ENCODE peak calls at places on chromosomes 3 and 15, in six cellular contexts. Z is tibial artery, S is transverse colon, X is heart right ventricle, A is coronary artery, E is pancreas. L is an unnamed sample.

GRCh38 chr3:11159421-11159904 is 5.2 kb downstream of the HRH1 start:
- DNase-seq in Z (peak; percentile 81), S (peak; percentile 26), X (no peak), A (no peak), E (no peak), L (no peak)

GRCh38 chr15:57680021-57680420 is 26.5 kb upstream of the POLR2M start:
- DNase-seq in Z (no peak), S (no peak), X (no peak), A (no peak), E (no peak), L (no peak)

GRCh38 chr3:62556121-62556520 is 182.8 kb upstream of the FEZF2 start:
- DNase-seq in Z (no peak), S (no peak), X (no peak), A (no peak), E (no peak), L (no peak)

GRCh38 chr15:57708047-57708446 is 1.5 kb downstream of the POLR2M start:
- DNase-seq in Z (no peak), S (no peak), X (no peak), A (no peak), E (no peak), L (no peak)

GRCh38 chr3:34312684-34313083 is 514.3 kb downstream of the PDCD6IP start:
- DNase-seq in Z (no peak), S (no peak), X (no peak), A (no peak), E (no peak), L (no peak)

GRCh38 chr3:4440951-4441350 is 26.1 kb downstream of the SUMF1 start:
- DNase-seq in Z (no peak), S (no peak), X (no peak), A (no peak), E (no peak), L (no peak)

GRCh38 chr3:20739814-20740213 is 553.8 kb upstream of the SGO1 start:
- DNase-seq in Z (no peak), S (no peak), X (no peak), A (no peak), E (no peak), L (no peak)

GRCh38 chr3:194250104-194251002 is 100.8 kb downstream of the CPN2 start:
- DNase-seq in Z (no peak), S (no peak), X (peak; percentile 87), A (no peak), E (no peak), L (no peak)

GRCh38 chr3:61663728-61664492 is 102.5 kb downstream of the PTPRG start:
- DNase-seq in Z (no peak), S (no peak), X (no peak), A (no peak), E (no peak), L (no peak)

GRCh38 chr3:194857459-194858113 is 171.9 kb downstream of the FAM43A start:
- DNase-seq in Z (no peak), S (no peak), X (no peak), A (no peak), E (no peak), L (no peak)

GRCh38 chr15:31499953-31500808 is 173.5 kb downstream of the KLF13 start:
- DNase-seq in Z (no peak), S (no peak), X (no peak), A (peak; percentile 52), E (no peak), L (no peak)

GRCh38 chr15:88638626-88639372 is at the start of gene ISG20:
- DNase-seq in Z (peak; percentile 96), S (peak; percentile 96), X (peak; percentile 84), A (peak; percentile 99), E (peak; percentile 98), L (peak; percentile 82)
- TF ChIP-seq CTCF in Z (peak; percentile 56), S (peak; percentile 63), X (peak; percentile 24), A (no peak), E (peak; percentile 16), L (no peak)

DNA sequence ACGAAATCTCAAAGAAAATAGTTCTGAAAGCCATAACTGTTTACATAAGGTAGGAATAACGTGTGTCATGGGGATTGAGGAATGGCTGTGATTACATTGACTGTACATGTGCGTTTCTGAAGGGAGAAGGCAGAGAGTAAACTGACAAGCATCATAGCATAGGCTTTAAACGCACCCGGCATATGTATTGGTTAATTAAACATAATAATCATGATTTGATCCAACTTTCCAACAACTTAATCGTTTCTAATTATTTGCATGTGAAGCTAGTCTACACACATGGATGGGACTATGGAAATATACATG is 3.3 kb downstream of the TMEM108 start:
- DNase-seq in Z (no peak), S (no peak), X (no peak), A (no peak), E (no peak), L (no peak)
- TF ChIP-seq CTCF in Z (no peak), S (no peak), X (no peak), A (no peak), E (no peak), L (no peak)

GRCh38 chr15:59997070-59997701 is 6.9 kb upstream of the FOXB1 start:
- DNase-seq in Z (no peak), S (no peak), X (no peak), A (no peak), E (no peak), L (peak; percentile 17)
- TF ChIP-seq CTCF in Z (no peak), S (no peak), X (no peak), A (no peak), E (no peak), L (no peak)

GRCh38 chr3:189826566-189826965 is 195.4 kb downstream of the TP63 start:
- DNase-seq in Z (no peak), S (no peak), X (no peak), A (no peak), E (no peak), L (no peak)

GRCh38 chr3:189824629-189825312 is 193.6 kb downstream of the TP63 start:
- DNase-seq in Z (no peak), S (no peak), X (no peak), A (no peak), E (no peak), L (no peak)

GRCh38 chr3:189820365-189820720 is 189.2 kb downstream of the TP63 start:
- DNase-seq in Z (no peak), S (no peak), X (no peak), A (no peak), E (no peak), L (no peak)

GRCh38 chr3:189821251-189821650 is 190.1 kb downstream of the TP63 start:
- DNase-seq in Z (no peak), S (no peak), X (no peak), A (no peak), E (no peak), L (no peak)

GRCh38 chr3:189822726-189823125 is 191.5 kb downstream of the TP63 start:
- DNase-seq in Z (no peak), S (no peak), X (no peak), A (no peak), E (no peak), L (no peak)
- TF ChIP-seq CTCF in Z (no peak), S (no peak), X (no peak), A (no peak), E (no peak), L (no peak)

GRCh38 chr3:48467473-48468267 is 21.1 kb downstream of the ATRIP start:
- DNase-seq in Z (no peak), S (no peak), X (no peak), A (no peak), E (no peak), L (no peak)

GRCh38 chr3:48467110-48467454 is 20.5 kb downstream of the ATRIP start:
- DNase-seq in Z (no peak), S (no peak), X (no peak), A (no peak), E (no peak), L (no peak)

GRCh38 chr3:48465531-48466378 is 19.2 kb downstream of the ATRIP start:
- DNase-seq in Z (peak; percentile 100), S (peak; percentile 95), X (peak; percentile 93), A (peak; percentile 100), E (peak; percentile 98), L (peak; percentile 86)

GRCh38 chr3:48465237-48465530 is 18.6 kb downstream of the ATRIP start:
- DNase-seq in Z (no peak), S (no peak), X (no peak), A (no peak), E (no peak), L (no peak)

DNA sequence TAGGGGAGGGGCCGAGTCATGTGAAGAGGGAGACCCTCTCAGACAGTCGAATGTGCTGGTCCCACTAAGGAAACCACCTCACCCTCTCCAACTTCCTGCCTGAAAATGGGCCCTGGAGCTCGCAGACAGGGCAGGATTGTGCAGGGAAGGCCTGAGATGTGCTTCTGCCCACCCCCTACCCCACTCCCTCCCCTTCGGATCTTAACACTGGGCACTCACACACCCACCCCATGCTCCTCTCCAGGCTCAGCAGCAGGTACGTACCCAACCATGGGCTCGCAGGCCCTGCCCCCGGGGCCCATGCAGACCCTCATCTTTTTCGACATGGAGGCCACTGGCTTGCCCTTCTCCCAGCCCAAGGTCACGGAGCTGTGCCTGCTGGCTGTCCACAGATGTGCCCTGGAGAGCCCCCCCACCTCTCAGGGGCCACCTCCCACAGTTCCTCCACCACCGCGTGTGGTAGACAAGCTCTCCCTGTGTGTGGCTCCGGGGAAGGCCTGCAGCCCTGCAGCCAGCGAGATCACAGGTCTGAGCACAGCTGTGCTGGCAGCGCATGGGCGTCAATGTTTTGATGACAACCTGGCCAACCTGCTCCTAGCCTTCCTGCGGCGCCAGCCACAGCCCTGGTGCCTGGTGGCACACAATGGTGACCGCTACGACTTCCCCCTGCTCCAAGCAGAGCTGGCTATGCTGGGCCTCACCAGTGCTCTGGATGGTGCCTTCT is 20.0 kb downstream of the ATRIP start:
- DNase-seq in Z (no peak), S (peak; percentile 48), X (peak; percentile 36), A (no peak), E (peak; percentile 66), L (no peak)
- TF ChIP-seq CTCF in Z (no peak), S (no peak), X (no peak), A (no peak), E (no peak), L (no peak)

DNA sequence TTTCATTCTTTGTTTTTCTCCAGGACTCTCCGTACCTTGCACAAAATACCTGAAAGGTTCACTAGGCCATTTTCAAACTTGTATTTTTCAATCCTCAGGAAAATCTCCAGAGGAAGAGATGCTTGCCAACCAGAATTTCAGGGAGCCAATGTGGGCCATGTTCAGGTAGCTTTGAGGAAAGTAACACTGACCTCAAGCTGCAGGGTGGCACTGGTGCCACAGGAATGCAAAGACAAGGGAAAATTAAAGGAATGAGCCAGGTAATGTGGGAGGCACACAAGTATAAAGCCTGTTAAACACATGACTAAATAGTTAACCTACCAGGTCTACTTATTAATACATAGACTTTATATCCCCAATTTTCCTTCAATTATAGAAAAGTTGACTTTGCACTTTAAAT is 51.9 kb upstream of the GAP43 start:
- DNase-seq in Z (no peak), S (no peak), X (no peak), A (no peak), E (no peak), L (no peak)
- TF ChIP-seq CTCF in Z (no peak), S (no peak), X (peak; percentile 11), A (no peak), E (no peak), L (no peak)